ENCODE peak calls at places on chromosome 7, in eight cellular contexts. C is dermis microvascular lymphatic vessel endothelial cell, M is posterior cingulate gyrus, I is NCI-H1417, V is GM23338, Q is NCI-H69, H is GM12864, F is choroid plexus epithelial cell. K is an unnamed sample.

GRCh38 chr7:138324905-138325304 is 135.2 kb upstream of the TRIM24 start:
- DNase-seq in C (no peak), M (no peak), I (no peak), V (no peak), Q (no peak), H (no peak), F (no peak), K (no peak)

GRCh38 chr7:69129524-69129923 is 468.8 kb upstream of the AUTS2 start:
- DNase-seq in C (no peak), M (no peak), I (no peak), V (no peak), Q (no peak), H (no peak), F (peak; percentile 4), K (no peak)

GRCh38 chr7:21412291-21412896 is 15.5 kb upstream of the SP4 start:
- DNase-seq in C (no peak), M (no peak), I (no peak), V (no peak), Q (no peak), H (peak; percentile 59), F (no peak), K (no peak)

GRCh38 chr7:141190467-141190866 is 116.6 kb downstream of the TMEM178B start:
- DNase-seq in C (no peak), M (no peak), I (no peak), V (no peak), Q (no peak), H (no peak), F (no peak), K (no peak)

GRCh38 chr7:31874631-31875374 is 187.8 kb downstream of the PPP1R17 start:
- DNase-seq in C (no peak), M (no peak), I (no peak), V (no peak), Q (no peak), H (no peak), F (no peak), K (no peak)

GRCh38 chr7:78301361-78301760 is 502.8 kb downstream of the PHTF2 start:
- DNase-seq in C (no peak), M (no peak), I (no peak), V (no peak), Q (no peak), H (no peak), F (peak; percentile 9), K (no peak)

GRCh38 chr7:105024734-105025133 is 10.7 kb downstream of the KMT2E start:
- DNase-seq in C (no peak), M (no peak), I (no peak), V (no peak), Q (peak; percentile 94), H (no peak), F (peak; percentile 62), K (no peak)

GRCh38 chr7:93819699-93820098 is 70.9 kb downstream of the TFPI2 start:
- DNase-seq in C (no peak), M (no peak), I (no peak), V (no peak), Q (no peak), H (no peak), F (no peak), K (no peak)

GRCh38 chr7:92527300-92528187 is 776 bp downstream of the PEX1 start:
- DNase-seq in C (peak; percentile 71), M (peak; percentile 74), I (peak; percentile 76), V (peak; percentile 81), Q (peak; percentile 75), H (peak; percentile 42), F (peak; percentile 42), K (peak; percentile 15)

GRCh38 chr7:27774717-27775328 is 34.9 kb downstream of the TAX1BP1 start:
- DNase-seq in C (peak; percentile 42), M (no peak), I (no peak), V (peak; percentile 53), Q (no peak), H (no peak), F (peak; percentile 70), K (peak; percentile 5)

GRCh38 chr7:55192718-55193117 is 172.4 kb upstream of the LANCL2 start:
- DNase-seq in C (peak; percentile 79), M (no peak), I (no peak), V (no peak), Q (peak; percentile 29), H (no peak), F (peak; percentile 64), K (peak; percentile 45)

GRCh38 chr7:70634610-70635068 is 497.3 kb upstream of the GALNT17 start:
- DNase-seq in C (no peak), M (no peak), I (no peak), V (no peak), Q (no peak), H (no peak), F (peak; percentile 78), K (no peak)

GRCh38 chr7:29035044-29035740 is 77.1 kb upstream of the TRIL start:
- DNase-seq in C (peak; percentile 98), M (no peak), I (no peak), V (no peak), Q (peak; percentile 26), H (no peak), F (peak; percentile 77), K (peak; percentile 75)

GRCh38 chr7:151736403-151736909 is 140.5 kb downstream of the PRKAG2 start:
- DNase-seq in C (peak; percentile 91), M (peak; percentile 4), I (peak; percentile 80), V (peak; percentile 68), Q (peak; percentile 100), H (no peak), F (peak; percentile 98), K (peak; percentile 64)

GRCh38 chr7:135386776-135387175 is 123.1 kb downstream of the CNOT4 start:
- DNase-seq in C (no peak), M (no peak), I (no peak), V (peak; percentile 37), Q (peak; percentile 64), H (no peak), F (peak; percentile 23), K (no peak)